ENCODE peak calls at places on chromosome 19, in eight cellular contexts. One of them, this sample, is unnamed.

GRCh38 chr19:1162404-1163282 is 11.4 kb downstream of the SBNO2 start:
- DNase-seq in pancreas: no peak
- DNase-seq in cardiac fibroblast: no peak
- DNase-seq in GM23338: no peak
- DNase-seq in left lung: no peak
- DNase-seq in nephron progenitor cell: no peak
- DNase-seq in bronchial epithelial cell: no peak
- DNase-seq in BJ: no peak
- DNase-seq in this sample: no peak

GRCh38 chr19:50567052-50567841 is 988 bp downstream of the LRRC4B start:
- DNase-seq in pancreas: no peak
- DNase-seq in cardiac fibroblast: no peak
- DNase-seq in GM23338: peak
- DNase-seq in left lung: peak
- DNase-seq in nephron progenitor cell: peak
- DNase-seq in bronchial epithelial cell: no peak
- DNase-seq in BJ: no peak
- DNase-seq in this sample: no peak

GRCh38 chr19:28330831-28331230 is 882.1 kb downstream of the UQCRFS1 start:
- DNase-seq in pancreas: no peak
- DNase-seq in cardiac fibroblast: peak
- DNase-seq in GM23338: no peak
- DNase-seq in left lung: no peak
- DNase-seq in nephron progenitor cell: no peak
- DNase-seq in bronchial epithelial cell: no peak
- DNase-seq in BJ: no peak
- DNase-seq in this sample: no peak

GRCh38 chr19:4985551-4985991 is 16.7 kb downstream of the KDM4B start:
- DNase-seq in pancreas: no peak
- DNase-seq in cardiac fibroblast: no peak
- DNase-seq in GM23338: no peak
- DNase-seq in left lung: no peak
- DNase-seq in nephron progenitor cell: no peak
- DNase-seq in bronchial epithelial cell: no peak
- DNase-seq in BJ: no peak
- DNase-seq in this sample: no peak

GRCh38 chr19:10211691-10212090 is 16.9 kb upstream of the DNMT1 start:
- DNase-seq in pancreas: no peak
- DNase-seq in cardiac fibroblast: no peak
- DNase-seq in GM23338: no peak
- DNase-seq in left lung: no peak
- DNase-seq in nephron progenitor cell: no peak
- DNase-seq in bronchial epithelial cell: no peak
- DNase-seq in BJ: no peak
- DNase-seq in this sample: no peak

GRCh38 chr19:51123381-51124186 is 1.1 kb upstream of the SIGLEC9 start:
- DNase-seq in pancreas: peak
- DNase-seq in cardiac fibroblast: no peak
- DNase-seq in GM23338: no peak
- DNase-seq in left lung: no peak
- DNase-seq in nephron progenitor cell: no peak
- DNase-seq in bronchial epithelial cell: no peak
- DNase-seq in BJ: no peak
- DNase-seq in this sample: peak

GRCh38 chr19:7860902-7861618 is 13.1 kb downstream of the PRR36 start:
- DNase-seq in pancreas: no peak
- DNase-seq in cardiac fibroblast: no peak
- DNase-seq in GM23338: peak
- DNase-seq in left lung: peak
- DNase-seq in nephron progenitor cell: no peak
- DNase-seq in bronchial epithelial cell: no peak
- DNase-seq in BJ: no peak
- DNase-seq in this sample: no peak

GRCh38 chr19:21158523-21159135 is 16.8 kb downstream of the ZNF431 start:
- DNase-seq in pancreas: no peak
- DNase-seq in cardiac fibroblast: peak
- DNase-seq in GM23338: no peak
- DNase-seq in left lung: no peak
- DNase-seq in nephron progenitor cell: no peak
- DNase-seq in bronchial epithelial cell: peak
- DNase-seq in BJ: no peak
- DNase-seq in this sample: no peak

GRCh38 chr19:30446844-30447243 is 74.7 kb downstream of the ZNF536 start:
- DNase-seq in pancreas: no peak
- DNase-seq in cardiac fibroblast: no peak
- DNase-seq in GM23338: no peak
- DNase-seq in left lung: no peak
- DNase-seq in nephron progenitor cell: no peak
- DNase-seq in bronchial epithelial cell: no peak
- DNase-seq in BJ: no peak
- DNase-seq in this sample: no peak

GRCh38 chr19:15464394-15465385 is at the start of gene RASAL3:
- DNase-seq in pancreas: no peak
- DNase-seq in cardiac fibroblast: peak
- DNase-seq in GM23338: peak
- DNase-seq in left lung: peak
- DNase-seq in nephron progenitor cell: no peak
- DNase-seq in bronchial epithelial cell: no peak
- DNase-seq in BJ: no peak
- DNase-seq in this sample: no peak

GRCh38 chr19:42290523-42291436 is 11.2 kb upstream of the PRR19 start:
- DNase-seq in pancreas: peak
- DNase-seq in cardiac fibroblast: no peak
- DNase-seq in GM23338: peak
- DNase-seq in left lung: peak
- DNase-seq in nephron progenitor cell: peak
- DNase-seq in bronchial epithelial cell: no peak
- DNase-seq in BJ: no peak
- DNase-seq in this sample: peak

GRCh38 chr19:48962849-48963165 is 2.3 kb upstream of the FTL start:
- DNase-seq in pancreas: no peak
- DNase-seq in cardiac fibroblast: no peak
- DNase-seq in GM23338: peak
- DNase-seq in left lung: no peak
- DNase-seq in nephron progenitor cell: no peak
- DNase-seq in bronchial epithelial cell: no peak
- DNase-seq in BJ: no peak
- DNase-seq in this sample: no peak

GRCh38 chr19:17389957-17390664 is 3.9 kb downstream of the CCDC194 start:
- DNase-seq in pancreas: peak
- DNase-seq in cardiac fibroblast: no peak
- DNase-seq in GM23338: peak
- DNase-seq in left lung: no peak
- DNase-seq in nephron progenitor cell: no peak
- DNase-seq in bronchial epithelial cell: no peak
- DNase-seq in BJ: no peak
- DNase-seq in this sample: no peak

GRCh38 chr19:35042056-35042730 is 672 bp downstream of the HPN start:
- DNase-seq in pancreas: no peak
- DNase-seq in cardiac fibroblast: no peak
- DNase-seq in GM23338: no peak
- DNase-seq in left lung: peak
- DNase-seq in nephron progenitor cell: no peak
- DNase-seq in bronchial epithelial cell: no peak
- DNase-seq in BJ: no peak
- DNase-seq in this sample: no peak

DNA sequence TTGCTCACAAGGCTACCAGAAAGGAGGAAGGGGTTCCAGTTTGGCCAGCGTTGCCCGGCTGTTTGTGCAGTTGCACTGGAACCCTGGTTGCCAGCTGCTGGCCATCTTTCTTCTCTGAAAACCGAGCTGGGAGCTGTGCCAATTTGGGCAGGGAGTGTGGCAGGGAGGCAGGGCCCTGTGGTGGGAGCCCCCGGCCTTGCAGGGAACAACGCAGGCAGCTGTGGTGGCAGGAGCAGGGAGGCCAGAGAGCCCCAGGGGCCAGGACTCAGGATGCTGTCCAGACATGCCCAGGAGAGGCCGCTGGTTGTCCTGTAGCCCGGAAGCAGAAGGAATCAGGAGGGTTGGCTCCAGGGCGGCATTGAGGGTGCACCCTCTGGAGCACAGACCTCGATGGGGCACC is 4.8 kb downstream of the KMT5C start:
- DNase-seq in pancreas: no peak
- DNase-seq in cardiac fibroblast: no peak
- DNase-seq in GM23338: no peak
- DNase-seq in left lung: no peak
- DNase-seq in nephron progenitor cell: no peak
- DNase-seq in bronchial epithelial cell: peak
- DNase-seq in BJ: no peak
- DNase-seq in this sample: no peak
- TF ChIP-seq CTCF in pancreas: no peak
- TF ChIP-seq CTCF in cardiac fibroblast: no peak
- TF ChIP-seq CTCF in GM23338: peak
- TF ChIP-seq CTCF in left lung: no peak
- TF ChIP-seq CTCF in nephron progenitor cell: no peak
- TF ChIP-seq CTCF in bronchial epithelial cell: no peak
- TF ChIP-seq CTCF in BJ: peak
- TF ChIP-seq CTCF in this sample: no peak

GRCh38 chr19:13718733-13719132 is 45.6 kb upstream of the MRI1 start:
- DNase-seq in pancreas: no peak
- DNase-seq in cardiac fibroblast: peak
- DNase-seq in GM23338: peak
- DNase-seq in left lung: no peak
- DNase-seq in nephron progenitor cell: no peak
- DNase-seq in bronchial epithelial cell: peak
- DNase-seq in BJ: no peak
- DNase-seq in this sample: no peak
- TF ChIP-seq CTCF in pancreas: no peak
- TF ChIP-seq CTCF in cardiac fibroblast: peak
- TF ChIP-seq CTCF in GM23338: peak
- TF ChIP-seq CTCF in left lung: no peak
- TF ChIP-seq CTCF in nephron progenitor cell: no peak
- TF ChIP-seq CTCF in bronchial epithelial cell: peak
- TF ChIP-seq CTCF in BJ: peak
- TF ChIP-seq CTCF in this sample: no peak

GRCh38 chr19:37719927-37720265 is 335 bp upstream of the ZNF607 start:
- DNase-seq in pancreas: no peak
- DNase-seq in cardiac fibroblast: no peak
- DNase-seq in GM23338: no peak
- DNase-seq in left lung: no peak
- DNase-seq in nephron progenitor cell: no peak
- DNase-seq in bronchial epithelial cell: no peak
- DNase-seq in BJ: no peak
- DNase-seq in this sample: no peak
- TF ChIP-seq CTCF in pancreas: peak
- TF ChIP-seq CTCF in cardiac fibroblast: no peak
- TF ChIP-seq CTCF in GM23338: no peak
- TF ChIP-seq CTCF in left lung: no peak
- TF ChIP-seq CTCF in nephron progenitor cell: no peak
- TF ChIP-seq CTCF in bronchial epithelial cell: no peak
- TF ChIP-seq CTCF in BJ: no peak
- TF ChIP-seq CTCF in this sample: no peak

DNA sequence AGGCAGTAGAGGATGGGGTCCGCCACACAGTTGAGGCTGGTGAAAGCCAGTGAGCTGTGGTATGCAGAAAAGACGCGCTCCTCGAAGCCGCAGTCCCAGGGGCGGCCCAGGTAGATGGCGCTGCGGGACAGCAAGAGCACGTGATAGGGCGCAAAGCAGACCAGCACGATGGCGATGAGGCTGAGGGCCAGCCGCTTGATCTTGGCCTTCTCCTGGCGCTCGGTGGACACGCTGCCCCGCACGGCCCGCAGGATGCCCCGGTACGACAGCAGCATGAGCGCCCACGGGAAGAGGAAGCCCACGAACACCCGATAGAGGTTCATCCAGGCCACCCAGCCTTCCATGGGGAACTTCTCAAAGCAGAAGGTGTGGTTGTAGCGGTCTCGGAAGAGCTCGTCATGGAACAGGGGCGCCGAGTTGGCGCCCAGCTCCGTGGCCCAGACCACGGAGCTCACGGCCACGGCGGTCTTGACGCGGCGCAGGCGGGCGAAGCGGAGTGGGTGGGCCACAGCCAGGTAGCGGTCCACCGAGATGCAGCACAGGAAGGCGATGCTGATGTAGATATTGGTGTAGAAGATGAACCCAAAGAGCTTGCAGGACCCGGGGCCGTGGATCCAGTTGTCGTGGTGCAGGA is 6.5 kb upstream of the OPA3 start:
- DNase-seq in pancreas: peak
- DNase-seq in cardiac fibroblast: no peak
- DNase-seq in GM23338: peak
- DNase-seq in left lung: peak
- DNase-seq in nephron progenitor cell: peak
- DNase-seq in bronchial epithelial cell: no peak
- DNase-seq in BJ: no peak
- DNase-seq in this sample: no peak
- TF ChIP-seq CTCF in pancreas: no peak
- TF ChIP-seq CTCF in cardiac fibroblast: no peak
- TF ChIP-seq CTCF in GM23338: peak
- TF ChIP-seq CTCF in left lung: peak
- TF ChIP-seq CTCF in nephron progenitor cell: peak
- TF ChIP-seq CTCF in bronchial epithelial cell: peak
- TF ChIP-seq CTCF in BJ: peak
- TF ChIP-seq CTCF in this sample: no peak

This sample was measured in natural killer cell.